ENCODE peak calls at places on chromosomes 5 and 9, in six cellular contexts. I is cardiac muscle cell, G is body of pancreas, E is PC-9, O is tibial artery, L is fibroblast of lung. X is an unnamed sample.

GRCh38 chr5:150219861-150220260 is 30.0 kb downstream of the SLC6A7 start:
- DNase-seq in E (no peak), L (no peak), G (no peak), I (no peak), O (no peak), X (no peak)

GRCh38 chr5:1266791-1267190 is 28.1 kb downstream of the TERT start:
- DNase-seq in I (no peak), G (no peak), L (no peak), E (no peak), O (no peak), X (no peak)

GRCh38 chr9:1207681-1208080 is 157.5 kb downstream of the DMRT2 start:
- DNase-seq in O (no peak), L (no peak), G (no peak), I (no peak), E (no peak), X (no peak)

GRCh38 chr5:141373673-141374317 is at the start of gene PCDHGA6:
- DNase-seq in O (no peak), I (peak; percentile 31), E (no peak), G (no peak), L (peak; percentile 57), X (no peak)

GRCh38 chr9:132901859-132902831 is 23.4 kb downstream of the SPACA9 start:
- DNase-seq in O (peak; percentile 57), E (peak; percentile 78), L (peak; percentile 83), G (peak; percentile 70), I (peak; percentile 87), X (peak; percentile 47)

GRCh38 chr5:98930972-98931762 is 2.4 kb upstream of the CHD1 start:
- DNase-seq in L (no peak), G (no peak), I (no peak), O (no peak), E (no peak), X (no peak)

GRCh38 chr9:93693129-93693528 is 116.7 kb downstream of the PHF2 start:
- DNase-seq in L (no peak), G (no peak), O (no peak), I (no peak), E (no peak), X (no peak)

GRCh38 chr9:70297141-70297540 is 38.4 kb downstream of the SMC5 start:
- DNase-seq in L (no peak), O (no peak), E (no peak), G (no peak), I (no peak), X (no peak)

GRCh38 chr9:38651400-38652042 is 31.1 kb upstream of the ANKRD18A start:
- DNase-seq in O (no peak), G (no peak), I (no peak), E (no peak), L (no peak), X (no peak)

GRCh38 chr9:80839821-80840670 is 849.3 kb downstream of the TLE1 start:
- DNase-seq in O (no peak), L (no peak), I (no peak), G (no peak), E (no peak), X (no peak)

GRCh38 chr9:129581505-129581904 is 39.4 kb downstream of the C9orf50 start:
- DNase-seq in I (no peak), E (no peak), G (no peak), L (no peak), O (no peak), X (no peak)

GRCh38 chr5:43702815-43703214 is 99.8 kb downstream of the NNT start:
- DNase-seq in I (peak; percentile 71), L (peak; percentile 45), O (no peak), E (no peak), G (peak; percentile 16), X (no peak)

GRCh38 chr9:125462766-125463384 is 201.2 kb downstream of the GAPVD1 start:
- DNase-seq in L (peak; percentile 36), O (no peak), E (no peak), I (no peak), G (no peak), X (peak; percentile 73)

GRCh38 chr9:78921341-78921740 is 624.4 kb downstream of the PSAT1 start:
- DNase-seq in E (no peak), O (no peak), G (no peak), L (peak; percentile 78), I (no peak), X (no peak)

GRCh38 chr9:98809311-98810105 is 2.0 kb downstream of the GALNT12 start:
- DNase-seq in L (no peak), G (peak; percentile 84), O (no peak), I (peak; percentile 52), E (no peak), X (no peak)

GRCh38 chr5:164354138-164354751 is 848.8 kb downstream of the MAT2B start:
- DNase-seq in I (no peak), L (no peak), O (no peak), E (no peak), G (no peak), X (no peak)

DNA sequence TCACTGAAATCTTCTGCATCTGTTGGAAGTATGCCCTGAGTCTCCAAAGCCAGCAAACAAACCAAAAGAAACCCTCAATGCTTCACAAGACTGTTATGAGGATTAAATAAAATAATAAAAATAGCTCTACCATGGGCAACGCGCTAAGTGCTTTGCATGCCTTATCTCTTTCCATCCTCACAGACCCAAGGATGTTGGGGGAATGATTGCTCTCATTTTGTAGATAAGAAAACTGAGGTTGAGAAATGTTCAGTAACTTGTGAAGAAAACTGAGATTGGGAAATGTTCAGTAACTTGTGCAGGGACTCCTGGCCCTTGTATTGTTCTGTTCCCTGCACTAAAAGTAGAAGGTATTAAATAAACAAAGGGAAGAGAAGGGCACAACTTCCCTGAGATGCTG is 7.9 kb downstream of the HAND1 start:
- DNase-seq in G (no peak), L (no peak), O (no peak), E (no peak), I (peak; percentile 38), X (no peak)
- H3K27me3 ChIP-seq in G (peaks cover 23% of the 10 kb centered on the region), L (peaks cover 52% of the 10 kb centered on the region), O (peaks cover 8% of the 10 kb centered on the region), E (peaks cover 11% of the 10 kb centered on the region), I (peaks cover 61% of the 10 kb centered on the region), X (peaks cover 56% of the 10 kb centered on the region)

GRCh38 chr5:95620870-95621838 is 1.3 kb downstream of the GPR150 start:
- DNase-seq in L (no peak), I (peak; percentile 46), O (no peak), G (peak; percentile 60), E (peak; percentile 31), X (no peak)

GRCh38 chr5:95619518-95620029 is 313 bp upstream of the GPR150 start:
- DNase-seq in L (no peak), I (no peak), E (no peak), O (no peak), G (no peak), X (no peak)

GRCh38 chr5:95621839-95622629 is 2.1 kb downstream of the GPR150 start:
- DNase-seq in I (no peak), O (no peak), G (peak; percentile 72), L (no peak), E (no peak), X (no peak)

GRCh38 chr5:95619096-95619495 is 791 bp upstream of the GPR150 start:
- DNase-seq in O (no peak), E (no peak), L (no peak), G (no peak), I (peak; percentile 77), X (no peak)

DNA sequence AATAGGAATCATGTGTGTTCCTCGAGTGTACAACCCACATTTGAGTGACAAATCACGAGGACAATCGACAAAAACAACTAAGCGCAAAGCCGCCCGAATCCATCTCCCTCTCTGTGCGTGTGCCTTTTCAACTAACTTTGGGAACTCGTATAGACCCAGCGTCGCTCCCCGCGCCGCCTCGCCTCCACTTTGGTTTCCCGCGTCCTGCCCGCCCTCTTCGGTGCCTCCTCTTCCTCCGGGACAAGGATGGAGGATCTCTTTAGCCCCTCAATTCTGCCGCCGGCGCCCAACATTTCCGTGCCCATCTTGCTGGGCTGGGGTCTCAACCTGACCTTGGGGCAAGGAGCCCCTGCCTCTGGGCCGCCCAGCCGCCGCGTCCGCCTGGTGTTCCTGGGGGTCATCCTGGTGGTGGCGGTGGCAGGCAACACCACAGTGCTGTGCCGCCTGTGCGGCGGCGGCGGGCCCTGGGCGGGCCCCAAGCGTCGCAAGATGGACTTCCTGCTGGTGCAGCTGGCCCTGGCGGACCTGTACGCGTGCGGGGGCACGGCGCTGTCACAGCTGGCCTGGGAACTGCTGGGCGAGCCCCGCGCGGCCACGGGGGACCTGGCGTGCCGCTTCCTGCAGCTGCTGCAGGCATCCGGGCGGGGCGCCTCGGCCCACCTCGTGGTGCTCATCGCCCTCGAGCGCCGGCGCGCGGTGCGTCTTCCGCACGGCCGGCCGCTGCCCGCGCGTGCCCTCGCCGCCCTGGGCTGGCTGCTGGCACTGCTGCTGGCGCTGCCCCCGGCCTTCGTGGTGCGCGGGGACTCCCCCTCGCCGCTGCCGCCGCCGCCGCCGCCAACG is at the start of gene GPR150:
- DNase-seq in O (no peak), L (no peak), G (peak; percentile 81), I (peak; percentile 65), E (peak; percentile 27), X (no peak)
- H3K27me3 ChIP-seq in O (no peaks in the 10 kb centered on the region), L (no peaks in the 10 kb centered on the region), G (no peaks in the 10 kb centered on the region), I (peaks cover 66% of the 10 kb centered on the region), E (peaks cover 13% of the 10 kb centered on the region), X (no peaks in the 10 kb centered on the region)

DNA sequence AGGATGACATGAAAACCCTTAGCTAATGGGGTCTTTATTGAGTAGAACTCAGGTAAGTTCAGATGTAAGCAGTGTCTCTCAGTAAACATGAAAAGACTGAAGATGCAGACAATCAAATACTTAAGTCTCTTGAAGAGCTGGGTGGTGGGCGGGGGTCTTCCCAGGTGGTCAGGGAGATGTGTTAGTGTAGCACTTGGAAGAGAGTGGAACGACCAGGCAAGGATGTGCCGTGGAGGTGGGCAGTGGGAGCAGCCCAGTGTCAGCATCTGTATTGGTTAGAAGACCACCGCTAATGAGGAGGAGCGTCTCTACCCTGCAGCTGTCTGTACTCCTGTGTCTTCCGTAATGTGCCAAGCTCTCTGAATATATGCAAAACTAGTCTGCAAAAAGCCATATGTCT is 4.4 kb downstream of the S1PR3 start:
- DNase-seq in I (no peak), L (no peak), E (no peak), O (peak; percentile 13), G (no peak), X (no peak)
- H3K27me3 ChIP-seq in I (no peaks in the 10 kb centered on the region), L (no peaks in the 10 kb centered on the region), E (no peaks in the 10 kb centered on the region), O (no peaks in the 10 kb centered on the region), G (no peaks in the 10 kb centered on the region), X (peaks cover 2% of the 10 kb centered on the region)

GRCh38 chr9:135372501-135373008 is 107.0 kb upstream of the PPP1R26 start:
- DNase-seq in O (no peak), G (no peak), L (no peak), I (no peak), E (no peak), X (no peak)

GRCh38 chr9:135370411-135371375 is 108.9 kb upstream of the PPP1R26 start:
- DNase-seq in I (no peak), O (no peak), E (no peak), L (no peak), G (no peak), X (no peak)

GRCh38 chr9:135371535-135371934 is 108.0 kb upstream of the PPP1R26 start:
- DNase-seq in I (no peak), L (no peak), O (no peak), G (no peak), E (no peak), X (no peak)

GRCh38 chr9:135372036-135372435 is 107.5 kb upstream of the PPP1R26 start:
- DNase-seq in G (no peak), O (no peak), E (no peak), L (no peak), I (no peak), X (no peak)

DNA sequence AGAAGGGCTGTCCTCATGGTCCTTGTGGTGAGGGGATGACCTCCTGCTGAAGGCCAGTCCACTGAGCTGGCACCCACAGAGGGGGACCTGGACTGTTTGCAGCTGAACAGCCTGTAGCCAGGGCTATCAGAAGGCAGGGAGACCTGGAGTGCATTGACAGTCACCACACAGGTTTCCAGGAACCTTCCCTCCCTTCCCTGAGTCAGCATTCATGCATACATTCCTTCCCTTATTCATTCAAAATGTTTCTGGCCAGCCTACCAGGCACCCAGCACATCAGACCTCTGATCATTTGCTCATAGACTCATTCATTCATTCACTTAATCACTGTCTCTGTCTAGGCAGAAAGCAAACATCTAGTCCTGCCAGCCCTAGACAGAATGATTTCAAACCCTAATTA is 110.2 kb upstream of the PPP1R26 start:
- DNase-seq in I (no peak), E (no peak), O (no peak), G (no peak), L (no peak), X (no peak)
- H3K27me3 ChIP-seq in I (no peaks in the 10 kb centered on the region), E (peaks cover 95% of the 10 kb centered on the region), O (no peaks in the 10 kb centered on the region), G (no peaks in the 10 kb centered on the region), L (no peaks in the 10 kb centered on the region), X (no peaks in the 10 kb centered on the region)